ENCODE peak calls at places on chromosomes 13 and 19, in four cellular contexts. H is HCT116, V is H1, I is GM12878. X is an unnamed sample.

GRCh38 chr13:24274452-24274971 is 34.9 kb upstream of the C1QTNF9 start:
- DNase-seq in V (no peak), I (peak), H (no peak), X (no peak)

GRCh38 chr19:13644648-13645047 is 119.7 kb upstream of the MRI1 start:
- DNase-seq in H (no peak), I (no peak), V (no peak), X (no peak)

GRCh38 chr13:83819611-83820010 is 62.7 kb downstream of the SLITRK1 start:
- DNase-seq in V (no peak), I (no peak), H (no peak), X (no peak)

GRCh38 chr13:108561152-108561551 is 68.3 kb upstream of the MYO16 start:
- DNase-seq in V (no peak), I (no peak), H (no peak), X (no peak)

GRCh38 chr19:4878491-4878968 is 11.1 kb upstream of the PLIN3 start:
- DNase-seq in H (no peak), V (peak), I (no peak), X (no peak)

GRCh38 chr19:2476451-2477140 is 669 bp downstream of the GADD45B start:
- DNase-seq in H (no peak), I (no peak), V (peak), X (no peak)

GRCh38 chr19:1213391-1214286 is 8.1 kb downstream of the STK11 start:
- DNase-seq in H (no peak), V (no peak), I (peak), X (no peak)

GRCh38 chr13:104204177-104204576 is 1138.0 kb upstream of the SLC10A2 start:
- DNase-seq in V (no peak), I (no peak), H (no peak), X (no peak)

GRCh38 chr19:2337329-2337707 is 8.8 kb downstream of the SPPL2B start:
- DNase-seq in H (no peak), I (no peak), V (peak), X (no peak)

GRCh38 chr13:80654638-80655249 is 313.8 kb upstream of the SPRY2 start:
- DNase-seq in V (no peak), I (no peak), H (no peak), X (no peak)

GRCh38 chr13:46964789-46965527 is 68.1 kb upstream of the HTR2A start:
- DNase-seq in I (no peak), H (no peak), V (no peak), X (no peak)

GRCh38 chr19:3625996-3626472 is 556 bp downstream of the CACTIN start:
- DNase-seq in H (no peak), I (no peak), V (no peak), X (no peak)

GRCh38 chr19:17829855-17830566 is 8.7 kb upstream of the INSL3 start:
- DNase-seq in V (peak), H (peak), I (no peak), X (peak)

GRCh38 chr13:24269803-24270202 is 39.6 kb upstream of the C1QTNF9 start:
- DNase-seq in V (no peak), I (no peak), H (no peak), X (no peak)

GRCh38 chr13:40370662-40371061 is 295.8 kb downstream of the FOXO1 start:
- DNase-seq in H (no peak), I (no peak), V (no peak), X (no peak)

GRCh38 chr13:110396913-110397379 is 89.9 kb downstream of the COL4A2 start:
- DNase-seq in H (no peak), I (no peak), V (no peak), X (no peak)

GRCh38 chr19:17286742-17287141 is 5.0 kb downstream of the ANKLE1 start:
- DNase-seq in I (no peak), V (no peak), H (no peak), X (no peak)

GRCh38 chr19:10114651-10115391 is 3.3 kb downstream of the P2RY11 start:
- DNase-seq in V (no peak), I (no peak), H (no peak), X (no peak)

GRCh38 chr13:66803759-66804456 is 426.2 kb downstream of the PCDH9 start:
- DNase-seq in H (no peak), I (no peak), V (no peak), X (no peak)

GRCh38 chr19:42176990-42177685 is 40.3 kb downstream of the DEDD2 start:
- DNase-seq in I (no peak), V (peak), H (peak), X (peak)

GRCh38 chr13:83352391-83352790 is 529.9 kb downstream of the SLITRK1 start:
- DNase-seq in I (no peak), V (no peak), H (no peak), X (no peak)

GRCh38 chr13:21344662-21345176 is 114.4 kb downstream of the ZDHHC20 start:
- DNase-seq in H (no peak), I (no peak), V (no peak), X (no peak)

GRCh38 chr13:45073809-45074208 is 46.5 kb upstream of the GTF2F2 start:
- DNase-seq in V (peak), H (peak), I (no peak), X (peak)

GRCh38 chr13:45078003-45078402 is 42.3 kb upstream of the GTF2F2 start:
- DNase-seq in V (no peak), H (no peak), I (no peak), X (no peak)

DNA sequence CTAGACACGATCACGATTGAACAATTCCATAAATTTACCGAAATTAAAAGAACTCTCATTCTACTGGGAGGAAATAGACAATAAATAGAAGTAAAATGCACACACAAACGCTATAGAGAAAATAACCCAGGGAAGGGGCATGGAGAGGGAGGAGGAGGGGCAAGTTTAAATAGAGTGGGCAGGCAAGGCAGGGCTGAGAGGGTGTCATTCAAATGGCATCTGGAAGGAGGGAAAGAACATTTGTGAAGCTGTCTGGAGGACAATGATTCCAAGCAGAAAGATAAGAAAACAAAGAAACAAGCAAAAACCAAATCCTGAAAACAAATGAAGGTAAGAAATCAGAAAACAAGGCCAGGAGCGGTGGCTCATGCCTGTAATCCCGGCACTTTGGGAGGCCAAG is 45.6 kb upstream of the GTF2F2 start:
- DNase-seq in V (no peak), H (no peak), I (no peak), X (no peak)
- TF ChIP-seq ZNF274 in V (no peak), H (no peak), I (no peak), X (no peak)

DNA sequence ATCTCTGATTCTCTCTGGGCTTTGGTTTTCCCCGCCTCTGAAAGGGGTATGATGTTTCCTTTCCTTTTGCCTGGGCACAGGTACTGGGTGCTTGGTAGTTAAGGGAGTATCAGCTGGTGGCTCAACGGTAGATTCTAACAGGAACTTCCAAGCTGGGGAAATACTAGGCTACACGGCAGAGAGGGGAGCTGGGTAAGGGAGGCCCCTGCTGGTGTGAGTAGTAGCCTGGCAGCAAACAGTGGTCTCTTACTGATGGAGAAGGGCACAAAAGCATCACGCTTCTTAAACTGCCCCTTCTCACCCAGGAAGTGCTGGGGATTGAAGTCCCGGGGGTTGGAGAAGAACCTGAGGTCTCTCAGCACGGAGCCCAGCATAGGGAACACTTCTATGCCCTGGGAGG is 26.9 kb upstream of the CYP2A7 start:
- DNase-seq in H (no peak), V (no peak), I (no peak), X (no peak)
- TF ChIP-seq ZNF274 in H (no peak), V (no peak), I (no peak), X (no peak)

GRCh38 chr13:93789058-93789457 is 562.5 kb downstream of the GPC6 start:
- DNase-seq in I (no peak), V (no peak), H (no peak), X (no peak)

GRCh38 chr13:93797463-93797862 is 570.9 kb downstream of the GPC6 start:
- DNase-seq in H (no peak), V (no peak), I (no peak), X (no peak)

GRCh38 chr13:93788456-93788855 is 561.8 kb downstream of the GPC6 start:
- DNase-seq in I (no peak), H (no peak), V (no peak), X (no peak)

GRCh38 chr13:93794197-93794885 is 567.7 kb downstream of the GPC6 start:
- DNase-seq in H (no peak), V (no peak), I (no peak), X (no peak)
- TF ChIP-seq ZNF274 in H (no peak), V (no peak), I (no peak), X (no peak)

GRCh38 chr13:74134226-74134776 is at the start of gene KLF12:
- DNase-seq in V (peak), I (peak), H (peak), X (peak)

GRCh38 chr13:74135306-74136088 is 1.3 kb upstream of the KLF12 start:
- DNase-seq in H (no peak), V (peak), I (peak), X (no peak)

GRCh38 chr13:74133657-74134201 is 475 bp downstream of the KLF12 start:
- DNase-seq in H (peak), I (peak), V (peak), X (peak)

GRCh38 chr13:74134777-74135305 is 637 bp upstream of the KLF12 start:
- DNase-seq in I (no peak), H (no peak), V (peak), X (no peak)

GRCh38 chr13:74136089-74136658 is 2.0 kb upstream of the KLF12 start:
- DNase-seq in I (no peak), H (no peak), V (no peak), X (no peak)
- TF ChIP-seq ZNF274 in I (no peak), H (no peak), V (no peak), X (no peak)

GRCh38 chr13:49620170-49620621 is 8.1 kb upstream of the ARL11 start:
- DNase-seq in H (no peak), V (no peak), I (no peak), X (no peak)
- TF ChIP-seq ZNF274 in H (no peak), V (no peak), I (no peak), X (no peak)

GRCh38 chr13:43058318-43058674 is 34.9 kb downstream of the DNAJC15 start:
- DNase-seq in V (no peak), I (no peak), H (peak), X (no peak)
- TF ChIP-seq ZNF274 in V (no peak), I (no peak), H (no peak), X (no peak)

GRCh38 chr13:101757446-101758039 is 305.1 kb downstream of the ITGBL1 start:
- DNase-seq in V (no peak), I (no peak), H (no peak), X (peak)
- TF ChIP-seq ZNF274 in V (no peak), I (no peak), H (no peak), X (no peak)

GRCh38 chr13:85864963-85865530 is 65.8 kb upstream of the SLITRK6 start:
- DNase-seq in H (peak), V (no peak), I (no peak), X (peak)
- TF ChIP-seq ZNF274 in H (no peak), V (no peak), I (no peak), X (no peak)

X was measured in NT2/D1.